ENCODE peak calls at places on chromosomes 7 and 10, in six cellular contexts. T, V, I, F, H and Z are unnamed samples.

GRCh38 chr7:128831178-128831993 is 1.2 kb downstream of the FLNC start:
- DNase-seq in T (peak; percentile 89), V (no peak), I (no peak), F (no peak), H (no peak), Z (no peak)

GRCh38 chr7:131636092-131636491 is 79.7 kb upstream of the PODXL start:
- DNase-seq in T (no peak), V (no peak), I (no peak), F (no peak), H (no peak), Z (no peak)

GRCh38 chr7:1591396-1591795 is 21.6 kb upstream of the PSMG3 start:
- DNase-seq in T (no peak), V (no peak), I (no peak), F (no peak), H (no peak), Z (no peak)

GRCh38 chr10:64534616-64535015 is 1013.4 kb downstream of the REEP3 start:
- DNase-seq in T (no peak), V (no peak), I (no peak), F (no peak), H (no peak), Z (no peak)

GRCh38 chr7:1520574-1521234 is 9.8 kb upstream of the MAFK start:
- DNase-seq in T (no peak), V (no peak), I (no peak), F (no peak), H (no peak), Z (no peak)

GRCh38 chr10:100847440-100847839 is 65.3 kb upstream of the SLF2 start:
- DNase-seq in T (no peak), V (no peak), I (no peak), F (no peak), H (no peak), Z (no peak)

GRCh38 chr10:123888751-123889150 is 2.9 kb downstream of the CPXM2 start:
- DNase-seq in T (no peak), V (no peak), I (no peak), F (no peak), H (no peak), Z (no peak)

GRCh38 chr10:19843487-19843886 is 27.3 kb downstream of the PLXDC2 start:
- DNase-seq in T (no peak), V (no peak), I (no peak), F (no peak), H (no peak), Z (no peak)

GRCh38 chr10:51667992-51668689 is 31.3 kb downstream of the CSTF2T start:
- DNase-seq in T (no peak), V (no peak), I (no peak), F (no peak), H (no peak), Z (no peak)

GRCh38 chr10:121608669-121609190 is 10.5 kb upstream of the FGFR2 start:
- DNase-seq in T (peak; percentile 70), V (no peak), I (no peak), F (no peak), H (no peak), Z (no peak)

GRCh38 chr7:128923411-128923800 is 12.9 kb upstream of the KCP start:
- DNase-seq in T (no peak), V (no peak), I (no peak), F (no peak), H (no peak), Z (no peak)

GRCh38 chr7:36188923-36189322 is 35.9 kb downstream of the EEPD1 start:
- DNase-seq in T (no peak), V (no peak), I (no peak), F (no peak), H (no peak), Z (no peak)

GRCh38 chr10:126840736-126841135 is 64.5 kb upstream of the DOCK1 start:
- DNase-seq in T (no peak), V (no peak), I (no peak), F (no peak), H (no peak), Z (no peak)

GRCh38 chr10:71963756-71964668 is at the start of gene CHST3:
- DNase-seq in T (peak; percentile 65), V (no peak), I (no peak), F (no peak), H (no peak), Z (peak; percentile 47)

GRCh38 chr10:77698267-77698932 is 60.8 kb upstream of the KCNMA1 start:
- DNase-seq in T (no peak), V (no peak), I (no peak), F (no peak), H (no peak), Z (no peak)

GRCh38 chr10:18229839-18230238 is 89.6 kb downstream of the CACNB2 start:
- DNase-seq in T (no peak), V (no peak), I (no peak), F (no peak), H (no peak), Z (no peak)

GRCh38 chr10:78007172-78007571 is 22.1 kb downstream of the POLR3A start:
- DNase-seq in T (no peak), V (no peak), I (no peak), F (no peak), H (no peak), Z (no peak)

GRCh38 chr7:135774284-135774683 is 25.7 kb upstream of the FAM180A start:
- DNase-seq in T (no peak), V (no peak), I (peak; percentile 31), F (no peak), H (no peak), Z (no peak)

GRCh38 chr7:41689815-41690214 is 13.1 kb downstream of the INHBA start:
- DNase-seq in T (no peak), V (no peak), I (no peak), F (no peak), H (no peak), Z (no peak)

GRCh38 chr7:48096273-48096672 is 7.2 kb downstream of the UPP1 start:
- DNase-seq in T (no peak), V (no peak), I (no peak), F (no peak), H (no peak), Z (no peak)

GRCh38 chr10:67925449-67926005 is 41.1 kb downstream of the SIRT1 start:
- DNase-seq in T (no peak), V (no peak), I (no peak), F (no peak), H (no peak), Z (no peak)

GRCh38 chr10:50605280-50606270 is 18.2 kb downstream of the SGMS1 start:
- DNase-seq in T (no peak), V (no peak), I (no peak), F (no peak), H (no peak), Z (no peak)

GRCh38 chr7:47104206-47104549 is 477.7 kb downstream of the TNS3 start:
- DNase-seq in T (no peak), V (no peak), I (no peak), F (no peak), H (no peak), Z (no peak)

GRCh38 chr10:53601260-53601875 is 828.8 kb upstream of the MBL2 start:
- DNase-seq in T (no peak), V (no peak), I (no peak), F (no peak), H (no peak), Z (no peak)

GRCh38 chr10:78756604-78757442 is 311.9 kb upstream of the ZMIZ1 start:
- DNase-seq in T (no peak), V (no peak), I (no peak), F (peak; percentile 64), H (no peak), Z (peak; percentile 53)

GRCh38 chr10:113463777-113464176 is 89.1 kb upstream of the HABP2 start:
- DNase-seq in T (no peak), V (no peak), I (no peak), F (no peak), H (no peak), Z (no peak)

GRCh38 chr10:44742169-44742732 is 168.9 kb upstream of the TMEM72 start:
- DNase-seq in T (no peak), V (no peak), I (no peak), F (no peak), H (no peak), Z (no peak)

GRCh38 chr10:101000602-101000991 is 989 bp downstream of the LZTS2 start:
- DNase-seq in T (no peak), V (no peak), I (no peak), F (no peak), H (peak; percentile 54), Z (no peak)

GRCh38 chr7:151936207-151936606 is 20.0 kb upstream of the GALNTL5 start:
- DNase-seq in T (no peak), V (no peak), I (no peak), F (no peak), H (no peak), Z (no peak)

GRCh38 chr7:954330-955238 is at the start of gene ADAP1:
- DNase-seq in T (peak; percentile 75), V (no peak), I (no peak), F (no peak), H (peak; percentile 72), Z (no peak)

GRCh38 chr10:34378297-34378696 is 436.8 kb downstream of the PARD3 start:
- DNase-seq in T (no peak), V (no peak), I (no peak), F (no peak), H (no peak), Z (no peak)

GRCh38 chr7:95927781-95928180 is 155.4 kb downstream of the DYNC1I1 start:
- DNase-seq in T (no peak), V (no peak), I (no peak), F (no peak), H (no peak), Z (peak; percentile 2)

GRCh38 chr7:122485841-122486240 is 181.3 kb upstream of the FEZF1 start:
- DNase-seq in T (no peak), V (no peak), I (no peak), F (no peak), H (no peak), Z (no peak)

GRCh38 chr10:19954601-19955000 is 138.4 kb downstream of the PLXDC2 start:
- DNase-seq in T (no peak), V (no peak), I (no peak), F (no peak), H (no peak), Z (no peak)

GRCh38 chr7:49670991-49671390 is 102.4 kb upstream of the VWC2 start:
- DNase-seq in T (no peak), V (no peak), I (no peak), F (no peak), H (no peak), Z (no peak)